ENCODE peak calls at places on chromosomes 5 and 9, in seven cellular contexts. S is left lung; L is CD4-positive, alpha-beta memory T cell; J is cardiac muscle cell; R is mesenchymal stem cell; U is HL-60; O is psoas muscle. G is an unnamed sample.

GRCh38 chr9:109498195-109499060 is at the start of gene PTPN3:
- DNase-seq in S (peak; percentile 70), L (no peak), J (no peak), R (no peak), U (no peak), O (no peak), G (no peak)

GRCh38 chr5:56900858-56901578 is 8.4 kb upstream of the SETD9 start:
- DNase-seq in S (no peak), L (peak; percentile 55), J (peak; percentile 52), R (peak; percentile 58), U (peak; percentile 10), O (no peak), G (no peak)

GRCh38 chr5:151098185-151098813 is 17.5 kb upstream of the TNIP1 start:
- DNase-seq in S (no peak), L (no peak), J (no peak), R (no peak), U (peak; percentile 84), O (no peak), G (no peak)

GRCh38 chr9:131020388-131020787 is 11.4 kb downstream of the LAMC3 start:
- DNase-seq in S (no peak), L (no peak), J (peak; percentile 73), R (peak; percentile 71), U (no peak), O (peak; percentile 28), G (no peak)

GRCh38 chr5:171647043-171647899 is 138.3 kb upstream of the SMIM23 start:
- DNase-seq in S (no peak), L (no peak), J (peak; percentile 65), R (peak; percentile 65), U (peak; percentile 12), O (no peak), G (no peak)

GRCh38 chr5:146967646-146968045 is 89.1 kb upstream of the PPP2R2B start:
- DNase-seq in S (no peak), L (no peak), J (no peak), R (no peak), U (no peak), O (no peak), G (no peak)

GRCh38 chr5:107633171-107633901 is 37.4 kb downstream of the EFNA5 start:
- DNase-seq in S (no peak), L (no peak), J (no peak), R (no peak), U (peak; percentile 23), O (no peak), G (no peak)

GRCh38 chr5:140632366-140633080 is 452 bp downstream of the CD14 start:
- DNase-seq in S (peak; percentile 91), L (peak; percentile 55), J (peak; percentile 80), R (no peak), U (peak; percentile 58), O (peak; percentile 80), G (peak; percentile 90)

GRCh38 chr5:134224905-134225779 is 731 bp downstream of the PPP2CA start:
- DNase-seq in S (peak; percentile 89), L (peak; percentile 69), J (peak; percentile 62), R (peak; percentile 86), U (peak; percentile 12), O (peak; percentile 81), G (peak; percentile 72)

GRCh38 chr5:26881901-26882300 is 156.5 kb downstream of the CDH9 start:
- DNase-seq in S (no peak), L (no peak), J (no peak), R (no peak), U (no peak), O (no peak), G (no peak)
- H3K27ac ChIP-seq in S (no peak overlapping the region), L (no peak overlapping the region), J (no peak overlapping the region), R (no peak overlapping the region), U (no peak overlapping the region), O (no peak overlapping the region), G (no peak overlapping the region)

DNA sequence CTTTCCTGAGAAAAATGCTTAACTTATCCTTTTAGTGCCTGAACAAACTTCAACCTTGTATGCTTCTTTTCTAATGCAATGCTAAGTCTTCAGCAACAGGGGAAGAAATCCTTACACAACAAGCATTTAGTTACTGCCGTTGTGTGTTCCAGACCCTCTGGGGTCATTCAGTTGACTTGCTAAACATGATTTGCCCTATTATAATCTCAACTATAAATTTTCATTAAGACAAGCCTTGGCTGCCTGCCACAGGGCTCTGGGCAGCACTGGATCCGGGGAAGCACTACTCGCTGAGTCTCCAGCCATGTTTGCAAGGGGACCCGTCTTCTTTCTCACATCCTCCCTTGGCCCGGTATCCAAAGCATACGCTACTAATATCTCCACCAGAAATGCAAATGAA is 58.1 kb downstream of the PTCH1 start:
- DNase-seq in S (no peak), L (no peak), J (no peak), R (peak; percentile 61), U (no peak), O (no peak), G (no peak)
- H3K27ac ChIP-seq in S (no peak overlapping the region), L (no peak overlapping the region), J (peak overlapping the region; percentile 18), R (no peak overlapping the region), U (no peak overlapping the region), O (no peak overlapping the region), G (no peak overlapping the region)

GRCh38 chr5:159022178-159022556 is 77.5 kb downstream of the EBF1 start:
- DNase-seq in S (peak; percentile 66), L (no peak), J (peak; percentile 88), R (peak; percentile 88), U (no peak), O (peak; percentile 52), G (peak; percentile 53)
- H3K27ac ChIP-seq in S (no peak overlapping the region), L (no peak overlapping the region), J (no peak overlapping the region), R (no peak overlapping the region), U (no peak overlapping the region), O (no peak overlapping the region), G (peak overlapping the region; percentile 2)

GRCh38 chr5:72305194-72306142 is 14.6 kb downstream of the MRPS27 start:
- DNase-seq in S (no peak), L (no peak), J (no peak), R (no peak), U (no peak), O (no peak), G (no peak)

GRCh38 chr5:72298711-72299110 is 21.3 kb downstream of the MRPS27 start:
- DNase-seq in S (no peak), L (no peak), J (no peak), R (no peak), U (no peak), O (no peak), G (no peak)

GRCh38 chr5:72301557-72301956 is 18.5 kb downstream of the MRPS27 start:
- DNase-seq in S (no peak), L (no peak), J (no peak), R (no peak), U (no peak), O (no peak), G (no peak)

GRCh38 chr5:72300590-72301339 is 19.3 kb downstream of the MRPS27 start:
- DNase-seq in S (no peak), L (no peak), J (no peak), R (no peak), U (no peak), O (no peak), G (no peak)

DNA sequence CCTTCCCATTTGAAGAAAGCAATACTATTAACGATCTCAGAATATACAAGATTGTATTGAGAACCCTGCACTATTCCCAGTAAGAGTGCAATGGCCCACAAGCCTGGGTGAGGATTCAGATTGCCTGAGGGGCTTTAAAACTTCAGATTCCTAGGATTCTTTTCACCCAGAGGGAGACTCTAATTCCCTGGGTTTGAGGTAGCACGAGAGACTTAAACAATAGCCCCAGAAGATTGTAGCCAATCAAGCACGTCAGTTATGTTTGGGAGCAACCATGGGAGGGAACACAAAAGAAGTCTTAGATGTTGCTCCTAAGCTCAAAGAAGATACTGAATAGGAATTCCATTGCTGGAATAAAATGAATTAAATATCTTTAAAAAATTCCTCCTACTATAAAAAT is 17.9 kb downstream of the MRPS27 start:
- DNase-seq in S (no peak), L (no peak), J (no peak), R (no peak), U (no peak), O (no peak), G (no peak)
- H3K27ac ChIP-seq in S (no peak overlapping the region), L (no peak overlapping the region), J (peak overlapping the region; percentile 37), R (no peak overlapping the region), U (no peak overlapping the region), O (no peak overlapping the region), G (no peak overlapping the region)

DNA sequence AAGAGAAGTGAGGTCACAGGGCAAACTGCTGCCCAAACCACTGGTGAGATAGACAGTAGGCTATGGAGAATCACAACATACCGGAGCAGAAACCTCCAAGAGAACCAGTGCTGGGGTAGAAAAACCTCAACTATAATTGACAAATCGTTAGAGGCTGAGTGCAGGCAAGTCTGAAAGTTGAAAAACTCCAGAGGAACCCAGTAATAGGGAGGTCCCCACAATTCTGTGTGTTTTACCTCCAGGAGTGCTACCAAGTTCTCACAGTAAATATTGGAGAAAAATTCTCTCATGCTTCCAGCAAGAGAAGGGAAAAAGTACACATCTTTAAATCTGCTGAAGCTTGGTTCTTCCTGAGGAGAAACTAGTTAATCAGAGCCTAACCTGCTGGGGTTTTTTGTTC is 299.9 kb downstream of the PDE4D start:
- DNase-seq in S (no peak), L (no peak), J (no peak), R (no peak), U (no peak), O (no peak), G (no peak)
- H3K27ac ChIP-seq in S (no peak overlapping the region), L (no peak overlapping the region), J (no peak overlapping the region), R (no peak overlapping the region), U (no peak overlapping the region), O (peak overlapping the region; percentile 84), G (no peak overlapping the region)

GRCh38 chr9:72971411-72971810 is 18.6 kb upstream of the ALDH1A1 start:
- DNase-seq in S (no peak), L (no peak), J (no peak), R (no peak), U (no peak), O (no peak), G (no peak)
- H3K27ac ChIP-seq in S (no peak overlapping the region), L (no peak overlapping the region), J (no peak overlapping the region), R (no peak overlapping the region), U (no peak overlapping the region), O (no peak overlapping the region), G (no peak overlapping the region)

GRCh38 chr9:18058564-18058963 is 415.4 kb upstream of the ADAMTSL1 start:
- DNase-seq in S (no peak), L (no peak), J (no peak), R (no peak), U (no peak), O (no peak), G (no peak)
- H3K27ac ChIP-seq in S (no peak overlapping the region), L (no peak overlapping the region), J (no peak overlapping the region), R (no peak overlapping the region), U (no peak overlapping the region), O (no peak overlapping the region), G (no peak overlapping the region)

G was measured in lower lobe of right lung.